ENCODE peak calls at places on chromosomes 12 and 14, in eight cellular contexts. N, F, X, H, D, W, A and I are unnamed samples.

GRCh38 chr12:114316076-114316475 is 89.9 kb downstream of the TBX5 start:
- DNase-seq in H (no peak), F (no peak), D (no peak), X (no peak), W (no peak), N (peak; percentile 32), A (no peak), I (no peak)

GRCh38 chr12:103503546-103504480 is 8.0 kb upstream of the C12orf42 start:
- DNase-seq in F (peak; percentile 32), N (no peak), A (peak; percentile 54), H (peak; percentile 28), W (peak; percentile 67), X (no peak), D (peak; percentile 26), I (peak; percentile 57)

GRCh38 chr14:61911534-61911933 is 149.3 kb downstream of the SNAPC1 start:
- DNase-seq in D (no peak), W (no peak), X (no peak), A (no peak), F (no peak), N (no peak), H (no peak), I (no peak)

GRCh38 chr12:89461649-89462612 is 62.7 kb downstream of the GALNT4 start:
- DNase-seq in D (no peak), X (no peak), W (no peak), F (peak; percentile 49), N (no peak), A (peak; percentile 36), H (no peak), I (no peak)

GRCh38 chr12:29212682-29213397 is 63.8 kb downstream of the FAR2 start:
- DNase-seq in H (no peak), D (no peak), F (no peak), X (no peak), A (no peak), N (no peak), W (no peak), I (no peak)

GRCh38 chr14:20857630-20858261 is 33.4 kb upstream of the RNASE3 start:
- DNase-seq in F (peak; percentile 50), D (peak; percentile 55), W (peak; percentile 83), H (peak; percentile 81), X (peak; percentile 44), N (no peak), A (peak; percentile 52), I (peak; percentile 67)

GRCh38 chr12:32777159-32777558 is 21.5 kb upstream of the YARS2 start:
- DNase-seq in W (no peak), A (no peak), D (no peak), F (no peak), H (no peak), N (no peak), X (no peak), I (no peak)

GRCh38 chr12:116508145-116509121 is 50.7 kb upstream of the MAP1LC3B2 start:
- DNase-seq in D (peak; percentile 31), N (no peak), F (no peak), A (peak; percentile 66), W (peak; percentile 61), X (no peak), H (peak; percentile 60), I (no peak)

GRCh38 chr14:51248041-51248987 is 8.3 kb downstream of the TMX1 start:
- DNase-seq in H (no peak), A (no peak), W (no peak), D (no peak), F (no peak), X (no peak), N (no peak), I (no peak)

GRCh38 chr12:125406131-125406530 is 340.9 kb downstream of the AACS start:
- DNase-seq in H (no peak), F (no peak), A (no peak), D (no peak), N (no peak), X (no peak), W (no peak), I (no peak)

GRCh38 chr14:60686865-60687264 is 37.3 kb downstream of the SIX4 start:
- DNase-seq in A (no peak), D (no peak), X (no peak), W (no peak), N (no peak), F (no peak), H (no peak), I (no peak)